ENCODE peak calls at places on chromosomes 11 and 22, in ten cellular contexts. One of them, this sample, is unnamed.

GRCh38 chr22:25002241-25002985 is 49.9 kb downstream of the KIAA1671 start:
- DNase-seq in IMR-90: no peak
- DNase-seq in spleen: no peak
- DNase-seq in A549: no peak
- DNase-seq in thyroid gland: no peak
- DNase-seq in H1: no peak
- DNase-seq in prostate gland: no peak
- DNase-seq in Peyer's patch: no peak
- DNase-seq in uterus: no peak
- DNase-seq in stomach: no peak
- DNase-seq in this sample: no peak

GRCh38 chr11:107576497-107577086 is 11.1 kb upstream of the ALKBH8 start:
- DNase-seq in IMR-90: peak; percentile 47
- DNase-seq in spleen: no peak
- DNase-seq in A549: no peak
- DNase-seq in thyroid gland: peak; percentile 67
- DNase-seq in H1: peak; percentile 72
- DNase-seq in prostate gland: no peak
- DNase-seq in Peyer's patch: peak; percentile 47
- DNase-seq in uterus: peak; percentile 36
- DNase-seq in stomach: peak; percentile 58
- DNase-seq in this sample: no peak

GRCh38 chr11:83456075-83456474 is 169.9 kb upstream of the CCDC90B start:
- DNase-seq in IMR-90: no peak
- DNase-seq in spleen: no peak
- DNase-seq in A549: no peak
- DNase-seq in thyroid gland: peak; percentile 50
- DNase-seq in H1: peak; percentile 68
- DNase-seq in prostate gland: no peak
- DNase-seq in Peyer's patch: no peak
- DNase-seq in uterus: no peak
- DNase-seq in stomach: no peak
- DNase-seq in this sample: no peak

GRCh38 chr11:57779275-57779674 is 17.7 kb downstream of the CTNND1 start:
- DNase-seq in IMR-90: peak; percentile 63
- DNase-seq in spleen: no peak
- DNase-seq in A549: peak; percentile 63
- DNase-seq in thyroid gland: peak; percentile 65
- DNase-seq in H1: no peak
- DNase-seq in prostate gland: peak; percentile 74
- DNase-seq in Peyer's patch: no peak
- DNase-seq in uterus: no peak
- DNase-seq in stomach: peak; percentile 56
- DNase-seq in this sample: no peak

GRCh38 chr22:44154431-44154942 is 26.2 kb upstream of the PARVG start:
- DNase-seq in IMR-90: peak; percentile 66
- DNase-seq in spleen: no peak
- DNase-seq in A549: no peak
- DNase-seq in thyroid gland: no peak
- DNase-seq in H1: no peak
- DNase-seq in prostate gland: no peak
- DNase-seq in Peyer's patch: no peak
- DNase-seq in uterus: no peak
- DNase-seq in stomach: no peak
- DNase-seq in this sample: no peak

GRCh38 chr11:119759324-119759723 is 30.3 kb upstream of the NECTIN1 start:
- DNase-seq in IMR-90: peak; percentile 6
- DNase-seq in spleen: peak; percentile 25
- DNase-seq in A549: no peak
- DNase-seq in thyroid gland: no peak
- DNase-seq in H1: no peak
- DNase-seq in prostate gland: no peak
- DNase-seq in Peyer's patch: no peak
- DNase-seq in uterus: no peak
- DNase-seq in stomach: no peak
- DNase-seq in this sample: no peak

GRCh38 chr22:50074056-50074455 is 11.2 kb downstream of the MLC1 start:
- DNase-seq in IMR-90: no peak
- DNase-seq in spleen: peak; percentile 36
- DNase-seq in A549: no peak
- DNase-seq in thyroid gland: no peak
- DNase-seq in H1: peak; percentile 48
- DNase-seq in prostate gland: no peak
- DNase-seq in Peyer's patch: no peak
- DNase-seq in uterus: no peak
- DNase-seq in stomach: no peak
- DNase-seq in this sample: no peak

GRCh38 chr11:59088164-59088563 is 2.1 kb downstream of the GLYATL1B start:
- DNase-seq in IMR-90: no peak
- DNase-seq in spleen: no peak
- DNase-seq in A549: no peak
- DNase-seq in thyroid gland: no peak
- DNase-seq in H1: no peak
- DNase-seq in prostate gland: no peak
- DNase-seq in Peyer's patch: peak; percentile 42
- DNase-seq in uterus: no peak
- DNase-seq in stomach: no peak
- DNase-seq in this sample: no peak

GRCh38 chr11:85718991-85719807 is 33.2 kb upstream of the CCDC89 start:
- DNase-seq in IMR-90: peak; percentile 100
- DNase-seq in spleen: no peak
- DNase-seq in A549: peak; percentile 91
- DNase-seq in thyroid gland: peak; percentile 29
- DNase-seq in H1: peak; percentile 54
- DNase-seq in prostate gland: no peak
- DNase-seq in Peyer's patch: no peak
- DNase-seq in uterus: no peak
- DNase-seq in stomach: no peak
- DNase-seq in this sample: peak; percentile 3

GRCh38 chr22:48494968-48495750 is 1332.5 kb downstream of the BRD1 start:
- DNase-seq in IMR-90: no peak
- DNase-seq in spleen: peak; percentile 54
- DNase-seq in A549: no peak
- DNase-seq in thyroid gland: no peak
- DNase-seq in H1: no peak
- DNase-seq in prostate gland: no peak
- DNase-seq in Peyer's patch: no peak
- DNase-seq in uterus: no peak
- DNase-seq in stomach: no peak
- DNase-seq in this sample: no peak

GRCh38 chr11:14420223-14420622 is 61.2 kb upstream of the RRAS2 start:
- DNase-seq in IMR-90: no peak
- DNase-seq in spleen: no peak
- DNase-seq in A549: no peak
- DNase-seq in thyroid gland: no peak
- DNase-seq in H1: no peak
- DNase-seq in prostate gland: no peak
- DNase-seq in Peyer's patch: no peak
- DNase-seq in uterus: no peak
- DNase-seq in stomach: no peak
- DNase-seq in this sample: no peak

GRCh38 chr11:36719708-36720107 is 121.7 kb upstream of the RAG2 start:
- DNase-seq in IMR-90: no peak
- DNase-seq in spleen: no peak
- DNase-seq in A549: no peak
- DNase-seq in thyroid gland: no peak
- DNase-seq in H1: no peak
- DNase-seq in prostate gland: no peak
- DNase-seq in Peyer's patch: no peak
- DNase-seq in uterus: no peak
- DNase-seq in stomach: no peak
- DNase-seq in this sample: no peak

GRCh38 chr11:27471067-27471587 is 1.5 kb downstream of the LGR4 start:
- DNase-seq in IMR-90: no peak
- DNase-seq in spleen: no peak
- DNase-seq in A549: peak; percentile 41
- DNase-seq in thyroid gland: peak; percentile 45
- DNase-seq in H1: no peak
- DNase-seq in prostate gland: peak; percentile 16
- DNase-seq in Peyer's patch: no peak
- DNase-seq in uterus: no peak
- DNase-seq in stomach: no peak
- DNase-seq in this sample: no peak
- TF ChIP-seq POLR2A in IMR-90: no peak
- TF ChIP-seq POLR2A in spleen: no peak
- TF ChIP-seq POLR2A in A549: no peak
- TF ChIP-seq POLR2A in thyroid gland: no peak
- TF ChIP-seq POLR2A in H1: no peak
- TF ChIP-seq POLR2A in prostate gland: no peak
- TF ChIP-seq POLR2A in Peyer's patch: no peak
- TF ChIP-seq POLR2A in uterus: no peak
- TF ChIP-seq POLR2A in stomach: no peak
- TF ChIP-seq POLR2A in this sample: no peak

GRCh38 chr22:46663436-46664100 is 43.4 kb downstream of the GRAMD4 start:
- DNase-seq in IMR-90: no peak
- DNase-seq in spleen: no peak
- DNase-seq in A549: no peak
- DNase-seq in thyroid gland: no peak
- DNase-seq in H1: no peak
- DNase-seq in prostate gland: no peak
- DNase-seq in Peyer's patch: no peak
- DNase-seq in uterus: no peak
- DNase-seq in stomach: no peak
- DNase-seq in this sample: no peak

GRCh38 chr22:46664301-46664855 is 44.2 kb downstream of the GRAMD4 start:
- DNase-seq in IMR-90: no peak
- DNase-seq in spleen: no peak
- DNase-seq in A549: no peak
- DNase-seq in thyroid gland: no peak
- DNase-seq in H1: no peak
- DNase-seq in prostate gland: no peak
- DNase-seq in Peyer's patch: no peak
- DNase-seq in uterus: no peak
- DNase-seq in stomach: no peak
- DNase-seq in this sample: no peak

GRCh38 chr22:46666577-46667244 is 46.5 kb downstream of the GRAMD4 start:
- DNase-seq in IMR-90: no peak
- DNase-seq in spleen: no peak
- DNase-seq in A549: no peak
- DNase-seq in thyroid gland: no peak
- DNase-seq in H1: no peak
- DNase-seq in prostate gland: no peak
- DNase-seq in Peyer's patch: no peak
- DNase-seq in uterus: no peak
- DNase-seq in stomach: no peak
- DNase-seq in this sample: no peak

GRCh38 chr22:46665751-46666280 is 45.6 kb downstream of the GRAMD4 start:
- DNase-seq in IMR-90: no peak
- DNase-seq in spleen: no peak
- DNase-seq in A549: no peak
- DNase-seq in thyroid gland: no peak
- DNase-seq in H1: no peak
- DNase-seq in prostate gland: no peak
- DNase-seq in Peyer's patch: no peak
- DNase-seq in uterus: no peak
- DNase-seq in stomach: no peak
- DNase-seq in this sample: no peak

DNA sequence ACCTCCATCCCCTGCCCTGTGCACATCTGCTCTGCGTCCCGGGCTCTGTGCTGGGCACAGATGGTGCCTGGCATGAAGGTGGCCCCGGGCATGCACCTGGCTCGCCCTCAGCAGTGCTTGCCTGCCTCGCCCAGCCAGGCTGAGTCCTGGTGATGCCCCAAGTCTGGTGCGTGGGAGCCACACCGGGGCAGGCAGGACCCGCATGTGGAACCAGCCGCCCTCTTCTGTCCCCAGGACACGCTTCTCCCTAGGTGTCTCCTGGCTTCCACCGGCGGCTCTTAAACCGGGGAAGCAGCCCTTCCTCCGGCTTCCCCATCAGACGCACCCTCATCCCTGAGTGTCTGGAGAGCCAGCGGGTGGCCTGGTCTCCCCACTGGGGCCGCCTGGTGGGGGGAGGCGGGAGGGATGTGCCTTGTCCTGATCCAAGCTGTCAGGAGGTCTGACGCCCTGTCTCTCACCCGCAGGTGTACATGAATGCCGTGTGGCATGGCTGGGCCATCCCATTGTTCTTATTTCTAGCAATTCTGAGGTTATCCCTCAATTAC is 45.0 kb downstream of the GRAMD4 start:
- DNase-seq in IMR-90: no peak
- DNase-seq in spleen: no peak
- DNase-seq in A549: no peak
- DNase-seq in thyroid gland: no peak
- DNase-seq in H1: no peak
- DNase-seq in prostate gland: no peak
- DNase-seq in Peyer's patch: no peak
- DNase-seq in uterus: no peak
- DNase-seq in stomach: no peak
- DNase-seq in this sample: no peak
- H3K27ac ChIP-seq in IMR-90: no peak overlapping the region
- H3K27ac ChIP-seq in spleen: no peak overlapping the region
- H3K27ac ChIP-seq in A549: no peak overlapping the region
- H3K27ac ChIP-seq in thyroid gland: no peak overlapping the region
- H3K27ac ChIP-seq in H1: no peak overlapping the region
- H3K27ac ChIP-seq in prostate gland: no peak overlapping the region
- H3K27ac ChIP-seq in Peyer's patch: no peak overlapping the region
- H3K27ac ChIP-seq in uterus: no peak overlapping the region
- H3K27ac ChIP-seq in stomach: no peak overlapping the region
- H3K27ac ChIP-seq in this sample: no peak overlapping the region

DNA sequence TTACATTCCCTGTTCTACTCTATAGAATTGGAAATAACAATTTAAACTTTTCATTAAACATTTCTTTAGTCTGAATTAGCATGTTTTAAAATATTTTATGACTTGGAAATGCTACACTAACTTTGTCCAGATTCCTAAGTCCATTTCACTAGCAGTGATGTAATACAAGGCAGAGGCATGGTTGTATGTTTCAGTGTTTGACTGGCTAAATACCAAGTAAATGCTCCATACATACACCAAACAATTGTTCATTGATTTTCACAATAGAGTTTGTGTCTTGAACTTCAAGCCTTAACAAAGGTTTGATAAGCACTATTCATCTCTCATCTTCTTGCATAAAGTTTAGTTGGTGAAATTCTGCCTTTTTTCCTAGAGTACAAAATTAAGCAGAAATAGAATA is 13.5 kb downstream of the ZBED5 start:
- DNase-seq in IMR-90: peak; percentile 37
- DNase-seq in spleen: no peak
- DNase-seq in A549: no peak
- DNase-seq in thyroid gland: no peak
- DNase-seq in H1: no peak
- DNase-seq in prostate gland: no peak
- DNase-seq in Peyer's patch: no peak
- DNase-seq in uterus: no peak
- DNase-seq in stomach: no peak
- DNase-seq in this sample: no peak
- H3K4me3 ChIP-seq in IMR-90: no peak overlapping the region
- H3K4me3 ChIP-seq in spleen: no peak overlapping the region
- H3K4me3 ChIP-seq in A549: no peak overlapping the region
- H3K4me3 ChIP-seq in thyroid gland: no peak overlapping the region
- H3K4me3 ChIP-seq in H1: no peak overlapping the region
- H3K4me3 ChIP-seq in prostate gland: no peak overlapping the region
- H3K4me3 ChIP-seq in Peyer's patch: no peak overlapping the region
- H3K4me3 ChIP-seq in uterus: no peak overlapping the region
- H3K4me3 ChIP-seq in stomach: no peak overlapping the region
- H3K4me3 ChIP-seq in this sample: no peak overlapping the region

DNA sequence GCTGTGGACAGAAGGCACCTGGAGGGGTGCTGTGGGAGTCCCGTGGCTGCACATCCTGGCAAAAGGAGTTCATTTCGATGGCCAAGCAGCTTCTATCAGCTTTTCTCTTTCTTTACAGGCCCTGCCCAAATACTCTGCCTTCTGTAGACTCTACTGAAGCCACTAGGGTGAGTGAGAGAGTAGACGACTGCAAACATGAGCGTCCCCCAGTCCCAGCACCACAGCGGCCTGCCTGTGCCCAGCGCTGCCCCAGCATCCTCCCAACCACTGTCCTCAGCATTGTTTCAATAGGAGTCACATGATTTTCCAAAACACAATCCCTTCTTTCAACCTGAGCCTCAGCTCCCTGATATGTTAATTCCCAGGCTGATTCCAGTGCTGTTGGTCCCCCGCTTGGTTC is 110.0 kb downstream of the KIRREL3 start:
- DNase-seq in IMR-90: no peak
- DNase-seq in spleen: no peak
- DNase-seq in A549: no peak
- DNase-seq in thyroid gland: no peak
- DNase-seq in H1: peak; percentile 49
- DNase-seq in prostate gland: no peak
- DNase-seq in Peyer's patch: no peak
- DNase-seq in uterus: no peak
- DNase-seq in stomach: no peak
- DNase-seq in this sample: no peak
- TF ChIP-seq POLR2A in IMR-90: no peak
- TF ChIP-seq POLR2A in spleen: no peak
- TF ChIP-seq POLR2A in A549: no peak
- TF ChIP-seq POLR2A in thyroid gland: no peak
- TF ChIP-seq POLR2A in H1: no peak
- TF ChIP-seq POLR2A in prostate gland: no peak
- TF ChIP-seq POLR2A in Peyer's patch: no peak
- TF ChIP-seq POLR2A in uterus: no peak
- TF ChIP-seq POLR2A in stomach: no peak
- TF ChIP-seq POLR2A in this sample: no peak

This sample was measured in gastrocnemius medialis.